ENCODE peak calls at places on chromosome 1, in seven cellular contexts. E, A, Q, K, D, I and T are unnamed samples.

GRCh38 chr1:204180133-204180532 is 14.0 kb upstream of the REN start:
- DNase-seq in E (no peak), A (no peak), Q (no peak), K (no peak), D (no peak), I (no peak), T (no peak)

GRCh38 chr1:8323706-8324105 is 5.8 kb downstream of the SLC45A1 start:
- DNase-seq in E (no peak), A (peak; percentile 86), Q (no peak), K (peak; percentile 38), D (no peak), I (no peak), T (no peak)

GRCh38 chr1:100835866-100836842 is 58.5 kb downstream of the EXTL2 start:
- DNase-seq in E (no peak), A (no peak), Q (no peak), K (peak; percentile 37), D (no peak), I (no peak), T (no peak)

GRCh38 chr1:160548960-160549664 is 26.1 kb upstream of the SLAMF6 start:
- DNase-seq in E (no peak), A (no peak), Q (no peak), K (no peak), D (no peak), I (no peak), T (no peak)

GRCh38 chr1:112904071-112904830 is 51.7 kb downstream of the SLC16A1 start:
- DNase-seq in E (peak; percentile 92), A (no peak), Q (no peak), K (peak; percentile 78), D (no peak), I (no peak), T (no peak)

GRCh38 chr1:172948457-172948856 is 102.3 kb downstream of the TNFSF18 start:
- DNase-seq in E (peak; percentile 50), A (no peak), Q (no peak), K (peak; percentile 92), D (no peak), I (no peak), T (no peak)

GRCh38 chr1:1054099-1054700 is 19.9 kb downstream of the RNF223 start:
- DNase-seq in E (no peak), A (no peak), Q (no peak), K (no peak), D (no peak), I (no peak), T (no peak)

GRCh38 chr1:54581621-54582035 is 33.6 kb downstream of the ACOT11 start:
- DNase-seq in E (peak; percentile 90), A (peak; percentile 99), Q (peak; percentile 93), K (peak; percentile 63), D (no peak), I (no peak), T (no peak)

GRCh38 chr1:59976194-59977074 is 49.9 kb upstream of the CYP2J2 start:
- DNase-seq in E (peak; percentile 76), A (no peak), Q (peak; percentile 57), K (peak; percentile 69), D (peak; percentile 65), I (peak; percentile 55), T (peak; percentile 45)

GRCh38 chr1:149967041-149967440 is 30.4 kb upstream of the MTMR11 start:
- DNase-seq in E (no peak), A (no peak), Q (no peak), K (no peak), D (no peak), I (no peak), T (no peak)

GRCh38 chr1:15153842-15154479 is 414 bp downstream of the TMEM51 start:
- DNase-seq in E (peak; percentile 43), A (no peak), Q (peak; percentile 59), K (peak; percentile 68), D (peak; percentile 72), I (peak; percentile 57), T (no peak)
- TF ChIP-seq CTCF in E (peak; percentile 65), A (peak; percentile 54), Q (peak; percentile 1), K (peak; percentile 72), D (peak; percentile 63), I (peak; percentile 84), T (peak; percentile 35)

GRCh38 chr1:10519016-10519417 is 44.3 kb downstream of the PEX14 start:
- DNase-seq in E (no peak), A (no peak), Q (peak; percentile 58), K (no peak), D (no peak), I (peak; percentile 20), T (no peak)
- TF ChIP-seq CTCF in E (no peak), A (no peak), Q (no peak), K (no peak), D (no peak), I (peak; percentile 43), T (no peak)

DNA sequence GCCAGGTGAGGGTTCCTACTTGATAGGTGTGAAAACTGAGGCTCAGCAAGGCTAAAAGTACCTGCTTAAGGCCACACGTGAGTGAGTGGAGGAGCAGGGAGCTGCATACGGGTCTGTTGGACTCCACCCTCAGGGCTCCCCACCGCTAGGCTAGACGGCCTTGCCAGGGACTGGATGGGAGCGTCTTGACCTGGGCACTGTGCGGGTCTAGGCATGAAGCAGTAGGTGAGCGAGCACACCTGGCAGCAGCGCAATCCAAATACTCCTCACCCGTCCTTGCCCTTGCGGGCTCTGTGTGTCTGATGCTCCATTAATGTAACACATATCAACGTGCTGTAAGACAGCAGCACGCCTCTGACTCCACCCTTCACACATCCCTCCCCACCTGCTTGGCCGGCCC is 94.0 kb downstream of the LACTBL1 start:
- DNase-seq in E (no peak), A (no peak), Q (no peak), K (no peak), D (no peak), I (no peak), T (no peak)
- TF ChIP-seq CTCF in E (no peak), A (no peak), Q (no peak), K (no peak), D (no peak), I (no peak), T (no peak)

GRCh38 chr1:208985231-208985630 is 598.3 kb upstream of the CAMK1G start:
- DNase-seq in E (peak; percentile 78), A (no peak), Q (no peak), K (no peak), D (no peak), I (no peak), T (no peak)

GRCh38 chr1:208977861-208978260 is 605.7 kb upstream of the CAMK1G start:
- DNase-seq in E (peak; percentile 57), A (no peak), Q (no peak), K (peak; percentile 21), D (no peak), I (no peak), T (no peak)

GRCh38 chr1:208979776-208980175 is 603.7 kb upstream of the CAMK1G start:
- DNase-seq in E (peak; percentile 66), A (no peak), Q (no peak), K (peak; percentile 12), D (no peak), I (no peak), T (no peak)

GRCh38 chr1:208977012-208977411 is 606.5 kb upstream of the CAMK1G start:
- DNase-seq in E (no peak), A (no peak), Q (no peak), K (peak; percentile 5), D (no peak), I (no peak), T (no peak)

GRCh38 chr1:208980590-208980989 is 602.9 kb upstream of the CAMK1G start:
- DNase-seq in E (peak; percentile 65), A (no peak), Q (no peak), K (peak; percentile 10), D (no peak), I (no peak), T (no peak)
- TF ChIP-seq CTCF in E (no peak), A (no peak), Q (no peak), K (no peak), D (no peak), I (no peak), T (no peak)

GRCh38 chr1:58845947-58846346 is 62.1 kb upstream of the JUN start:
- DNase-seq in E (no peak), A (no peak), Q (no peak), K (no peak), D (no peak), I (no peak), T (no peak)
- TF ChIP-seq CTCF in E (no peak), A (no peak), Q (no peak), K (no peak), D (no peak), I (no peak), T (no peak)